ENCODE peak calls at places on chromosomes 1 and 21, in ten cellular contexts. One of them, this sample, is unnamed.

GRCh38 chr1:31837441-31838158 is 21.8 kb upstream of the SPOCD1 start:
- DNase-seq in IMR-90: no peak
- DNase-seq in HCT116: no peak
- DNase-seq in thyroid gland: no peak
- DNase-seq in uterus: no peak
- DNase-seq in transverse colon: peak; percentile 69
- DNase-seq in ovary: no peak
- DNase-seq in stomach: no peak
- DNase-seq in prostate gland: peak; percentile 18
- DNase-seq in endothelial cell of umbilical vein: no peak
- DNase-seq in this sample: no peak

GRCh38 chr1:171310661-171311087 is 3.3 kb upstream of the FMO4 start:
- DNase-seq in IMR-90: no peak
- DNase-seq in endothelial cell of umbilical vein: no peak
- DNase-seq in uterus: no peak
- DNase-seq in thyroid gland: no peak
- DNase-seq in ovary: no peak
- DNase-seq in stomach: no peak
- DNase-seq in HCT116: no peak
- DNase-seq in transverse colon: no peak
- DNase-seq in prostate gland: no peak
- DNase-seq in this sample: no peak

GRCh38 chr21:31366825-31367224 is 22.8 kb upstream of the TIAM1 start:
- DNase-seq in thyroid gland: peak; percentile 35
- DNase-seq in IMR-90: peak; percentile 86
- DNase-seq in ovary: no peak
- DNase-seq in uterus: no peak
- DNase-seq in transverse colon: no peak
- DNase-seq in endothelial cell of umbilical vein: no peak
- DNase-seq in stomach: peak; percentile 50
- DNase-seq in prostate gland: peak; percentile 53
- DNase-seq in HCT116: peak; percentile 98
- DNase-seq in this sample: no peak

GRCh38 chr1:109632671-109633346 is 13.2 kb downstream of the AMPD2 start:
- DNase-seq in endothelial cell of umbilical vein: no peak
- DNase-seq in IMR-90: no peak
- DNase-seq in ovary: peak; percentile 82
- DNase-seq in prostate gland: peak; percentile 74
- DNase-seq in HCT116: no peak
- DNase-seq in uterus: peak; percentile 58
- DNase-seq in thyroid gland: no peak
- DNase-seq in transverse colon: peak; percentile 48
- DNase-seq in stomach: peak; percentile 40
- DNase-seq in this sample: no peak

GRCh38 chr1:167555971-167556714 is 2.6 kb upstream of the CREG1 start:
- DNase-seq in endothelial cell of umbilical vein: peak; percentile 77
- DNase-seq in transverse colon: peak; percentile 84
- DNase-seq in thyroid gland: peak; percentile 87
- DNase-seq in stomach: peak; percentile 85
- DNase-seq in ovary: peak; percentile 57
- DNase-seq in HCT116: peak; percentile 79
- DNase-seq in IMR-90: peak; percentile 67
- DNase-seq in uterus: peak; percentile 79
- DNase-seq in prostate gland: peak; percentile 75
- DNase-seq in this sample: peak; percentile 4

GRCh38 chr1:2256430-2257244 is 28.5 kb downstream of the SKI start:
- DNase-seq in endothelial cell of umbilical vein: no peak
- DNase-seq in IMR-90: no peak
- DNase-seq in prostate gland: no peak
- DNase-seq in transverse colon: no peak
- DNase-seq in stomach: no peak
- DNase-seq in thyroid gland: no peak
- DNase-seq in uterus: no peak
- DNase-seq in ovary: no peak
- DNase-seq in HCT116: no peak
- DNase-seq in this sample: no peak

GRCh38 chr1:41151846-41152245 is 90.3 kb downstream of the SCMH1 start:
- DNase-seq in prostate gland: no peak
- DNase-seq in thyroid gland: no peak
- DNase-seq in HCT116: no peak
- DNase-seq in IMR-90: no peak
- DNase-seq in transverse colon: no peak
- DNase-seq in ovary: no peak
- DNase-seq in stomach: no peak
- DNase-seq in endothelial cell of umbilical vein: no peak
- DNase-seq in uterus: no peak
- DNase-seq in this sample: no peak

GRCh38 chr21:15003463-15004135 is 61.2 kb downstream of the NRIP1 start:
- DNase-seq in HCT116: no peak
- DNase-seq in thyroid gland: no peak
- DNase-seq in endothelial cell of umbilical vein: no peak
- DNase-seq in transverse colon: no peak
- DNase-seq in prostate gland: no peak
- DNase-seq in uterus: no peak
- DNase-seq in ovary: no peak
- DNase-seq in stomach: no peak
- DNase-seq in IMR-90: no peak
- DNase-seq in this sample: no peak

GRCh38 chr1:24878775-24879742 is 51.0 kb downstream of the RUNX3 start:
- DNase-seq in prostate gland: no peak
- DNase-seq in thyroid gland: no peak
- DNase-seq in HCT116: no peak
- DNase-seq in endothelial cell of umbilical vein: no peak
- DNase-seq in ovary: no peak
- DNase-seq in IMR-90: peak; percentile 47
- DNase-seq in uterus: no peak
- DNase-seq in stomach: peak; percentile 19
- DNase-seq in transverse colon: no peak
- DNase-seq in this sample: no peak

GRCh38 chr1:25657786-25658760 is 41.5 kb downstream of the MAN1C1 start:
- DNase-seq in ovary: peak; percentile 3
- DNase-seq in IMR-90: no peak
- DNase-seq in HCT116: no peak
- DNase-seq in prostate gland: no peak
- DNase-seq in uterus: no peak
- DNase-seq in transverse colon: no peak
- DNase-seq in stomach: no peak
- DNase-seq in thyroid gland: no peak
- DNase-seq in endothelial cell of umbilical vein: no peak
- DNase-seq in this sample: no peak

GRCh38 chr1:212412374-212412773 is 2.3 kb downstream of the PACC1 start:
- DNase-seq in thyroid gland: no peak
- DNase-seq in ovary: no peak
- DNase-seq in prostate gland: no peak
- DNase-seq in uterus: no peak
- DNase-seq in IMR-90: no peak
- DNase-seq in stomach: no peak
- DNase-seq in transverse colon: no peak
- DNase-seq in HCT116: no peak
- DNase-seq in endothelial cell of umbilical vein: no peak
- DNase-seq in this sample: no peak

GRCh38 chr1:92965003-92965402 is 3.7 kb upstream of the DIPK1A start:
- DNase-seq in thyroid gland: no peak
- DNase-seq in transverse colon: no peak
- DNase-seq in IMR-90: no peak
- DNase-seq in uterus: no peak
- DNase-seq in endothelial cell of umbilical vein: no peak
- DNase-seq in prostate gland: no peak
- DNase-seq in stomach: no peak
- DNase-seq in ovary: no peak
- DNase-seq in HCT116: no peak
- DNase-seq in this sample: no peak

GRCh38 chr1:81976539-81976938 is 175.8 kb downstream of the ADGRL2 start:
- DNase-seq in ovary: no peak
- DNase-seq in HCT116: no peak
- DNase-seq in stomach: no peak
- DNase-seq in prostate gland: no peak
- DNase-seq in uterus: no peak
- DNase-seq in transverse colon: no peak
- DNase-seq in thyroid gland: no peak
- DNase-seq in endothelial cell of umbilical vein: no peak
- DNase-seq in IMR-90: no peak
- DNase-seq in this sample: no peak

GRCh38 chr1:211257831-211258225 is 1.3 kb upstream of the RCOR3 start:
- DNase-seq in prostate gland: no peak
- DNase-seq in ovary: no peak
- DNase-seq in thyroid gland: no peak
- DNase-seq in IMR-90: peak; percentile 38
- DNase-seq in HCT116: no peak
- DNase-seq in stomach: no peak
- DNase-seq in endothelial cell of umbilical vein: no peak
- DNase-seq in transverse colon: no peak
- DNase-seq in uterus: no peak
- DNase-seq in this sample: no peak

GRCh38 chr1:15702722-15703550 is 18.8 kb downstream of the PLEKHM2 start:
- DNase-seq in HCT116: no peak
- DNase-seq in prostate gland: no peak
- DNase-seq in IMR-90: peak; percentile 29
- DNase-seq in ovary: no peak
- DNase-seq in transverse colon: peak; percentile 41
- DNase-seq in stomach: peak; percentile 59
- DNase-seq in uterus: no peak
- DNase-seq in endothelial cell of umbilical vein: peak; percentile 39
- DNase-seq in thyroid gland: no peak
- DNase-seq in this sample: no peak

GRCh38 chr1:33515112-33515511 is 42.7 kb downstream of the ZSCAN20 start:
- DNase-seq in HCT116: no peak
- DNase-seq in uterus: no peak
- DNase-seq in transverse colon: no peak
- DNase-seq in ovary: no peak
- DNase-seq in IMR-90: no peak
- DNase-seq in prostate gland: no peak
- DNase-seq in endothelial cell of umbilical vein: no peak
- DNase-seq in thyroid gland: no peak
- DNase-seq in stomach: no peak
- DNase-seq in this sample: no peak

GRCh38 chr1:207958376-207959139 is 47.6 kb upstream of the CD34 start:
- DNase-seq in stomach: no peak
- DNase-seq in IMR-90: no peak
- DNase-seq in HCT116: no peak
- DNase-seq in endothelial cell of umbilical vein: no peak
- DNase-seq in ovary: no peak
- DNase-seq in prostate gland: peak; percentile 29
- DNase-seq in uterus: no peak
- DNase-seq in thyroid gland: no peak
- DNase-seq in transverse colon: no peak
- DNase-seq in this sample: no peak

GRCh38 chr1:43664369-43664768 is 14.4 kb downstream of the KDM4A start:
- DNase-seq in prostate gland: no peak
- DNase-seq in IMR-90: no peak
- DNase-seq in endothelial cell of umbilical vein: no peak
- DNase-seq in uterus: no peak
- DNase-seq in ovary: no peak
- DNase-seq in transverse colon: no peak
- DNase-seq in HCT116: no peak
- DNase-seq in stomach: no peak
- DNase-seq in thyroid gland: no peak
- DNase-seq in this sample: no peak

GRCh38 chr21:28106370-28106890 is 886.2 kb downstream of the LTN1 start:
- DNase-seq in endothelial cell of umbilical vein: peak; percentile 55
- DNase-seq in ovary: no peak
- DNase-seq in IMR-90: no peak
- DNase-seq in stomach: no peak
- DNase-seq in uterus: no peak
- DNase-seq in transverse colon: no peak
- DNase-seq in thyroid gland: no peak
- DNase-seq in HCT116: no peak
- DNase-seq in prostate gland: no peak
- DNase-seq in this sample: no peak
- H3K27ac ChIP-seq in endothelial cell of umbilical vein: no peak overlapping the region
- H3K27ac ChIP-seq in ovary: no peak overlapping the region
- H3K27ac ChIP-seq in IMR-90: no peak overlapping the region
- H3K27ac ChIP-seq in stomach: no peak overlapping the region
- H3K27ac ChIP-seq in uterus: no peak overlapping the region
- H3K27ac ChIP-seq in transverse colon: no peak overlapping the region
- H3K27ac ChIP-seq in thyroid gland: no peak overlapping the region
- H3K27ac ChIP-seq in HCT116: no peak overlapping the region
- H3K27ac ChIP-seq in prostate gland: no peak overlapping the region
- H3K27ac ChIP-seq in this sample: no peak overlapping the region

GRCh38 chr1:220094016-220094911 is at the start of gene IARS2:
- DNase-seq in stomach: peak; percentile 92
- DNase-seq in transverse colon: peak; percentile 93
- DNase-seq in IMR-90: peak; percentile 82
- DNase-seq in ovary: peak; percentile 88
- DNase-seq in endothelial cell of umbilical vein: peak; percentile 82
- DNase-seq in uterus: no peak
- DNase-seq in HCT116: peak; percentile 70
- DNase-seq in thyroid gland: peak; percentile 86
- DNase-seq in prostate gland: peak; percentile 80
- DNase-seq in this sample: peak; percentile 16
- TF ChIP-seq POLR2A in stomach: no peak
- TF ChIP-seq POLR2A in transverse colon: peak; percentile 62
- TF ChIP-seq POLR2A in IMR-90: no peak
- TF ChIP-seq POLR2A in ovary: no peak
- TF ChIP-seq POLR2A in endothelial cell of umbilical vein: peak; percentile 77
- TF ChIP-seq POLR2A in uterus: peak; percentile 45
- TF ChIP-seq POLR2A in HCT116: peak; percentile 69
- TF ChIP-seq POLR2A in thyroid gland: no peak
- TF ChIP-seq POLR2A in prostate gland: peak; percentile 54
- TF ChIP-seq POLR2A in this sample: no peak

GRCh38 chr1:5976726-5977493 is 15.3 kb downstream of the NPHP4 start:
- DNase-seq in thyroid gland: no peak
- DNase-seq in HCT116: no peak
- DNase-seq in prostate gland: no peak
- DNase-seq in uterus: no peak
- DNase-seq in transverse colon: no peak
- DNase-seq in IMR-90: no peak
- DNase-seq in ovary: no peak
- DNase-seq in stomach: no peak
- DNase-seq in endothelial cell of umbilical vein: no peak
- DNase-seq in this sample: no peak
- H3K27ac ChIP-seq in thyroid gland: no peak overlapping the region
- H3K27ac ChIP-seq in HCT116: peak overlapping the region; percentile 11
- H3K27ac ChIP-seq in prostate gland: no peak overlapping the region
- H3K27ac ChIP-seq in uterus: no peak overlapping the region
- H3K27ac ChIP-seq in transverse colon: no peak overlapping the region
- H3K27ac ChIP-seq in IMR-90: no peak overlapping the region
- H3K27ac ChIP-seq in ovary: no peak overlapping the region
- H3K27ac ChIP-seq in stomach: no peak overlapping the region
- H3K27ac ChIP-seq in endothelial cell of umbilical vein: no peak overlapping the region
- H3K27ac ChIP-seq in this sample: no peak overlapping the region

DNA sequence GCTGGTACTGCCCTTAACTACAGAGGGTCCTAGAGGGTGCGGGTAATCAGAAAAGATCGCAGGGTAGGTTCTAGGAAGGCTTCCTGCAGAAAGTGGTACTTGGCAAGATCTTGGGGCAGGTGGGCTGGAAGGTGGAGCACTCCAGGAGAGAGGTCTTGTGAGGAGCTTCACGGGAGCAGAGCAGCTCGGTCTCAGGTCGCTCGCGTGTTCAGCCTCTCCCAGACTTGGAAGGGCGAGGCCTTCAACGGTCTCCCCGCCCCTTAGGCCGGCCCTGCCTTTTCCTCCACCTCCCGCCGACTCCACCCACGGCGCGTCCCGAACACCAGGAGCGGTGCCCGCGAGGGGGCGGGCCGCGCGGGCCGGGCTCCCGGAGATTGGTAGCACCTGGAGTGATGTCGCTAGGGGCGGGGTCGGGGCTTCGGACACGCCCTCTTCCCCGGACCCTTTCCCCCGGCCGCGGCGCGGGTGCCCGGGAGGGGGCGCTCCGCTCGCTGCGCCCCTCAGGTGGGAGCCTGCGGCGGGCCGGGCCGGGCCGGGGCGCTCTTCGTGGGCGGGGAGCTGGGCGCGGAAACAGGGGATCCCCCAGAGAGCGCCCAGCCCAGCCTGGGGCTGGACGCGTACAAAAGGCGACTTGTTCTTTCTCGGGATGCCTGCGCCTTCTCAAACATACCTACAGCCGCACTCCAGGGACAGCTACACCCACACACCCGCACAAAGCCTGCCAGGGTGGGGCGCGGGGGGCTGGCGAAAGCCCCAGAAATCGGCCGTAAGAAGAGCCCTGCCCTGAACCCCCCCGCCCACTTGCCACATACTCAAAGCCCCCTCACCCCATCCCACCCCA is 35.5 kb downstream of the AHDC1 start:
- DNase-seq in ovary: peak; percentile 96
- DNase-seq in endothelial cell of umbilical vein: peak; percentile 91
- DNase-seq in HCT116: peak; percentile 89
- DNase-seq in thyroid gland: peak; percentile 99
- DNase-seq in stomach: peak; percentile 98
- DNase-seq in uterus: peak; percentile 96
- DNase-seq in transverse colon: peak; percentile 98
- DNase-seq in IMR-90: peak; percentile 81
- DNase-seq in prostate gland: peak; percentile 97
- DNase-seq in this sample: peak; percentile 59
- TF ChIP-seq POLR2A in ovary: no peak
- TF ChIP-seq POLR2A in endothelial cell of umbilical vein: no peak
- TF ChIP-seq POLR2A in HCT116: no peak
- TF ChIP-seq POLR2A in thyroid gland: no peak
- TF ChIP-seq POLR2A in stomach: peak; percentile 59
- TF ChIP-seq POLR2A in uterus: peak; percentile 67
- TF ChIP-seq POLR2A in transverse colon: peak; percentile 92
- TF ChIP-seq POLR2A in IMR-90: no peak
- TF ChIP-seq POLR2A in prostate gland: peak; percentile 91
- TF ChIP-seq POLR2A in this sample: peak; percentile 10

This sample was measured in esophagus squamous epithelium.